ENCODE peak calls at places on chromosomes 7 and 10, in eight cellular contexts. Y is HFFc6; L is AG09309; F is cardiac fibroblast; N is SK-N-SH; T is non-pigmented ciliary epithelial cell; Z is stimulated activated CD8-positive, alpha-beta memory T cell treated with anti-CD3 and anti-CD28 coated beads, Interleukin-4, amount 100 ng/mL, for 4 hours; X is fibroblast of mammary gland. V is an unnamed sample.

GRCh38 chr7:19623676-19624075 is 85.2 kb downstream of the POLR1F start:
- DNase-seq in L (no peak), F (peak; percentile 33), Z (no peak), Y (no peak), X (peak; percentile 42), N (no peak), T (no peak), V (no peak)

GRCh38 chr10:123639131-123639530 is 27.0 kb upstream of the GPR26 start:
- DNase-seq in X (no peak), T (no peak), N (no peak), L (no peak), Y (no peak), Z (no peak), F (no peak), V (no peak)

GRCh38 chr10:129924375-129925085 is 39.5 kb downstream of the EBF3 start:
- DNase-seq in Y (no peak), N (no peak), X (no peak), Z (no peak), L (no peak), T (no peak), F (no peak), V (no peak)

GRCh38 chr7:48083114-48083830 is 5.8 kb upstream of the UPP1 start:
- DNase-seq in T (no peak), Z (no peak), X (peak; percentile 74), N (no peak), F (peak; percentile 74), L (no peak), Y (peak; percentile 63), V (no peak)

GRCh38 chr10:31604141-31604540 is 285.1 kb downstream of the ZEB1 start:
- DNase-seq in F (no peak), Z (no peak), N (no peak), T (no peak), Y (peak; percentile 38), L (peak; percentile 45), X (peak; percentile 61), V (no peak)

GRCh38 chr10:132442636-132443035 is 45.6 kb downstream of the PWWP2B start:
- DNase-seq in L (no peak), N (no peak), Z (no peak), F (no peak), Y (no peak), T (no peak), X (no peak), V (no peak)

GRCh38 chr7:39971924-39972323 is 21.9 kb downstream of the CDK13 start:
- DNase-seq in Y (no peak), L (no peak), Z (no peak), F (no peak), N (no peak), T (no peak), X (no peak), V (no peak)

GRCh38 chr7:114663502-114663901 is 248.9 kb downstream of the FOXP2 start:
- DNase-seq in T (no peak), Z (no peak), X (peak; percentile 43), Y (peak; percentile 3), L (peak; percentile 4), N (no peak), F (no peak), V (peak; percentile 26)

GRCh38 chr10:5314866-5315265 is 49.9 kb upstream of the UCN3 start:
- DNase-seq in Z (no peak), X (no peak), F (no peak), Y (no peak), T (no peak), N (no peak), L (no peak), V (no peak)

GRCh38 chr7:359776-360361 is 69.9 kb downstream of the FOXL3 start:
- DNase-seq in L (no peak), Y (no peak), F (no peak), N (no peak), T (no peak), Z (no peak), X (no peak), V (no peak)

GRCh38 chr7:81501220-81501619 is 268.6 kb downstream of the HGF start:
- DNase-seq in Y (peak; percentile 36), Z (no peak), X (peak; percentile 77), L (no peak), F (peak; percentile 86), N (peak; percentile 33), T (peak; percentile 34), V (no peak)

GRCh38 chr7:46636022-46636421 is 715.0 kb upstream of the IGFBP3 start:
- DNase-seq in T (no peak), X (no peak), F (no peak), Z (no peak), L (no peak), N (no peak), Y (no peak), V (no peak)

GRCh38 chr10:91556691-91557529 is 76.0 kb downstream of the PPP1R3C start:
- DNase-seq in X (peak; percentile 34), L (no peak), Y (no peak), N (no peak), Z (no peak), T (no peak), F (peak; percentile 31), V (no peak)

GRCh38 chr10:13634207-13634606 is 47.4 kb downstream of the PRPF18 start:
- DNase-seq in T (no peak), X (peak; percentile 49), Z (no peak), Y (no peak), N (no peak), F (peak; percentile 53), L (peak; percentile 7), V (no peak)

GRCh38 chr10:54587973-54588372 is 213.1 kb downstream of the PCDH15 start:
- DNase-seq in L (no peak), X (no peak), N (no peak), T (no peak), Y (no peak), Z (no peak), F (no peak), V (no peak)

GRCh38 chr10:117216611-117217195 is 19.4 kb downstream of the KCNK18 start:
- DNase-seq in L (peak; percentile 10), X (peak; percentile 52), Z (peak; percentile 34), N (peak; percentile 94), T (peak; percentile 11), Y (peak; percentile 23), F (peak; percentile 55), V (peak; percentile 20)

GRCh38 chr7:116951366-116952292 is 1.7 kb upstream of the ST7 start:
- DNase-seq in Z (no peak), F (no peak), X (no peak), L (no peak), Y (no peak), T (no peak), N (no peak), V (no peak)

GRCh38 chr10:96229568-96230030 is 41.8 kb downstream of the BLNK start:
- DNase-seq in T (peak; percentile 6), X (peak; percentile 64), L (peak; percentile 13), F (peak; percentile 62), Z (peak; percentile 9), Y (peak; percentile 60), N (peak; percentile 75), V (peak; percentile 1)

GRCh38 chr7:27149817-27150567 is 2.4 kb downstream of the HOXA3 start:
- DNase-seq in Y (no peak), T (no peak), L (no peak), Z (no peak), F (no peak), X (no peak), N (no peak), V (no peak)

GRCh38 chr7:19944363-19945120 is 171.1 kb upstream of the TMEM196 start:
- DNase-seq in Y (no peak), T (no peak), N (no peak), Z (no peak), X (no peak), F (no peak), L (no peak), V (no peak)

GRCh38 chr10:121088524-121088923 is 237.4 kb downstream of the WDR11 start:
- DNase-seq in Y (no peak), Z (no peak), L (no peak), X (no peak), F (no peak), T (no peak), N (peak; percentile 49), V (no peak)

GRCh38 chr10:3126741-3127342 is 45.7 kb downstream of the PITRM1 start:
- DNase-seq in Y (no peak), Z (no peak), X (no peak), T (no peak), N (no peak), L (no peak), F (peak; percentile 49), V (no peak)

GRCh38 chr7:68371985-68372384 is 1226.3 kb upstream of the AUTS2 start:
- DNase-seq in X (no peak), L (no peak), Z (no peak), F (no peak), N (peak; percentile 52), Y (no peak), T (no peak), V (no peak)

GRCh38 chr7:85070967-85071628 is 115.8 kb downstream of the SEMA3D start:
- DNase-seq in N (no peak), L (no peak), Z (no peak), T (no peak), Y (peak; percentile 29), F (peak; percentile 66), X (peak; percentile 52), V (no peak)

GRCh38 chr7:36286241-36286640 is 103.4 kb upstream of the ANLN start:
- DNase-seq in N (no peak), T (no peak), F (no peak), Z (no peak), X (no peak), L (no peak), Y (no peak), V (no peak)

GRCh38 chr7:33130184-33130583 is 820 bp downstream of the BBS9 start:
- DNase-seq in Z (no peak), X (peak; percentile 7), Y (peak; percentile 31), F (peak; percentile 15), L (no peak), T (no peak), N (peak; percentile 47), V (no peak)

GRCh38 chr7:4191525-4191924 is 490.6 kb upstream of the FOXK1 start:
- DNase-seq in X (no peak), L (no peak), Y (no peak), T (no peak), Z (no peak), N (no peak), F (no peak), V (no peak)

GRCh38 chr10:113895018-113895417 is 40.6 kb downstream of the NHLRC2 start:
- DNase-seq in F (peak; percentile 73), Y (peak; percentile 77), X (peak; percentile 63), Z (no peak), L (no peak), N (no peak), T (peak; percentile 24), V (no peak)

GRCh38 chr10:31508882-31509281 is 189.9 kb downstream of the ZEB1 start:
- DNase-seq in Z (no peak), Y (peak; percentile 19), N (no peak), T (peak; percentile 38), F (peak; percentile 63), X (no peak), L (no peak), V (no peak)

V was measured in smooth muscle cell of the brain vasculature.